ENCODE peak calls at places on chromosomes 7 and 10, in seven cellular contexts. D is MCF 10A, N is GM23338, B is heart left ventricle, R is tibial artery, K is caudate nucleus, Y is left ventricle myocardium superior. P is an unnamed sample.

GRCh38 chr10:3622845-3623621 is 162.0 kb downstream of the KLF6 start:
- DNase-seq in D (peak; percentile 15), N (no peak), B (no peak), R (no peak), K (no peak), Y (no peak), P (no peak)

GRCh38 chr7:142519077-142519789 is 230.0 kb upstream of the PRSS1 start:
- DNase-seq in D (no peak), N (peak; percentile 34), B (no peak), R (no peak), K (no peak), Y (no peak), P (no peak)

GRCh38 chr7:6576024-6576866 is 1.0 kb upstream of the ZDHHC4 start:
- DNase-seq in D (no peak), N (peak; percentile 34), B (peak; percentile 35), R (no peak), K (no peak), Y (no peak), P (no peak)

GRCh38 chr7:55100172-55100961 is 81.5 kb downstream of the EGFR start:
- DNase-seq in D (no peak), N (no peak), B (peak; percentile 91), R (peak; percentile 71), K (no peak), Y (peak; percentile 93), P (no peak)

GRCh38 chr7:28996836-28997235 is 38.7 kb upstream of the TRIL start:
- DNase-seq in D (no peak), N (no peak), B (no peak), R (no peak), K (no peak), Y (no peak), P (no peak)

GRCh38 chr7:16916111-16916639 is 34.4 kb upstream of the AGR3 start:
- DNase-seq in D (peak; percentile 88), N (no peak), B (no peak), R (no peak), K (no peak), Y (no peak), P (no peak)

GRCh38 chr10:23341004-23341403 is 3.6 kb downstream of the C10orf67 start:
- DNase-seq in D (no peak), N (no peak), B (no peak), R (no peak), K (no peak), Y (no peak), P (no peak)

GRCh38 chr10:3897156-3897555 is 112.1 kb upstream of the KLF6 start:
- DNase-seq in D (peak; percentile 35), N (no peak), B (no peak), R (no peak), K (no peak), Y (no peak), P (no peak)

GRCh38 chr10:132021504-132022143 is 39.9 kb upstream of the BNIP3 start:
- DNase-seq in D (no peak), N (no peak), B (no peak), R (no peak), K (no peak), Y (no peak), P (no peak)

GRCh38 chr7:152709307-152710133 is 33.6 kb upstream of the XRCC2 start:
- DNase-seq in D (peak; percentile 41), N (no peak), B (no peak), R (no peak), K (no peak), Y (no peak), P (no peak)

GRCh38 chr10:104318096-104318725 is 20.1 kb downstream of the ITPRIP start:
- DNase-seq in D (no peak), N (no peak), B (no peak), R (peak; percentile 21), K (no peak), Y (no peak), P (no peak)

GRCh38 chr10:95499482-95499989 is 61.6 kb downstream of the SORBS1 start:
- DNase-seq in D (no peak), N (no peak), B (no peak), R (no peak), K (no peak), Y (no peak), P (no peak)

GRCh38 chr7:134905375-134905774 is 80.9 kb upstream of the AGBL3 start:
- DNase-seq in D (peak; percentile 89), N (no peak), B (peak; percentile 77), R (peak; percentile 80), K (no peak), Y (peak; percentile 33), P (no peak)

GRCh38 chr7:6578114-6579084 is 1.1 kb downstream of the ZDHHC4 start:
- DNase-seq in D (no peak), N (no peak), B (no peak), R (no peak), K (no peak), Y (no peak), P (no peak)

GRCh38 chr10:77801474-77802238 is 124.9 kb downstream of the DLG5 start:
- DNase-seq in D (peak; percentile 56), N (no peak), B (no peak), R (no peak), K (no peak), Y (no peak), P (peak; percentile 91)

GRCh38 chr10:117442944-117443676 is 67.9 kb upstream of the PDZD8 start:
- DNase-seq in D (peak; percentile 97), N (peak; percentile 95), B (peak; percentile 74), R (peak; percentile 90), K (peak; percentile 14), Y (peak; percentile 82), P (no peak)

GRCh38 chr10:132158122-132158741 is 28.5 kb upstream of the DPYSL4 start:
- DNase-seq in D (no peak), N (peak; percentile 54), B (peak; percentile 11), R (no peak), K (no peak), Y (peak; percentile 2), P (peak; percentile 31)

GRCh38 chr7:155457544-155458316 is at the start of gene EN2:
- DNase-seq in D (no peak), N (peak; percentile 39), B (no peak), R (no peak), K (no peak), Y (peak; percentile 45), P (peak; percentile 50)

GRCh38 chr10:7417103-7417623 is 6.3 kb upstream of the SFMBT2 start:
- DNase-seq in D (peak; percentile 55), N (peak; percentile 44), B (no peak), R (no peak), K (no peak), Y (no peak), P (no peak)

GRCh38 chr10:101397140-101397539 is 43.2 kb downstream of the BTRC start:
- DNase-seq in D (no peak), N (peak; percentile 80), B (no peak), R (no peak), K (no peak), Y (no peak), P (no peak)

GRCh38 chr10:123035467-123036086 is 26.8 kb downstream of the ACADSB start:
- DNase-seq in D (no peak), N (no peak), B (no peak), R (no peak), K (no peak), Y (no peak), P (no peak)

GRCh38 chr7:135707570-135707966 is 20.4 kb downstream of the SLC13A4 start:
- DNase-seq in D (peak; percentile 27), N (peak; percentile 15), B (no peak), R (no peak), K (no peak), Y (no peak), P (no peak)

GRCh38 chr7:140316165-140316661 is 82.1 kb downstream of the SLC37A3 start:
- DNase-seq in D (peak; percentile 80), N (no peak), B (peak; percentile 82), R (peak; percentile 91), K (peak; percentile 75), Y (peak; percentile 67), P (no peak)

GRCh38 chr7:70634610-70635068 is 497.3 kb upstream of the GALNT17 start:
- DNase-seq in D (no peak), N (no peak), B (no peak), R (no peak), K (no peak), Y (no peak), P (no peak)

GRCh38 chr7:132161231-132161915 is 414.9 kb downstream of the PLXNA4 start:
- DNase-seq in D (no peak), N (no peak), B (peak; percentile 71), R (no peak), K (no peak), Y (peak; percentile 82), P (no peak)

GRCh38 chr10:88062385-88062784 is 199.0 kb downstream of the PTEN start:
- DNase-seq in D (no peak), N (no peak), B (no peak), R (no peak), K (no peak), Y (no peak), P (no peak)

GRCh38 chr7:75762350-75762917 is 9.6 kb downstream of the CCL26 start:
- DNase-seq in D (peak; percentile 69), N (peak; percentile 88), B (no peak), R (no peak), K (no peak), Y (no peak), P (no peak)

GRCh38 chr10:69696073-69696731 is 66.2 kb downstream of the FAM241B start:
- DNase-seq in D (peak; percentile 70), N (peak; percentile 72), B (no peak), R (no peak), K (no peak), Y (peak; percentile 51), P (no peak)

GRCh38 chr7:99498546-99498944 is 1.5 kb downstream of the ZNF394 start:
- DNase-seq in D (no peak), N (no peak), B (no peak), R (no peak), K (no peak), Y (no peak), P (no peak)

GRCh38 chr7:791481-791880 is 40.8 kb upstream of the SUN1 start:
- DNase-seq in D (no peak), N (no peak), B (no peak), R (no peak), K (no peak), Y (no peak), P (peak; percentile 5)

GRCh38 chr7:120254845-120255244 is 18.1 kb upstream of the KCND2 start:
- DNase-seq in D (no peak), N (no peak), B (no peak), R (no peak), K (no peak), Y (no peak), P (no peak)

GRCh38 chr10:133278577-133279265 is 2.1 kb upstream of the ADAM8 start:
- DNase-seq in D (peak; percentile 90), N (no peak), B (peak; percentile 66), R (no peak), K (no peak), Y (peak; percentile 67), P (peak; percentile 96)

GRCh38 chr10:32943854-32944661 is 14.0 kb downstream of the ITGB1 start:
- DNase-seq in D (no peak), N (peak; percentile 64), B (peak; percentile 35), R (no peak), K (no peak), Y (peak; percentile 55), P (no peak)

GRCh38 chr10:126654579-126654978 is 15.9 kb downstream of the C10orf90 start:
- DNase-seq in D (no peak), N (no peak), B (no peak), R (no peak), K (no peak), Y (no peak), P (no peak)

GRCh38 chr10:19930936-19931859 is 115.0 kb downstream of the PLXDC2 start:
- DNase-seq in D (peak; percentile 66), N (peak; percentile 24), B (no peak), R (no peak), K (no peak), Y (peak; percentile 39), P (no peak)

GRCh38 chr7:503575-504111 is 16.0 kb downstream of the PDGFA start:
- DNase-seq in D (no peak), N (no peak), B (peak; percentile 79), R (no peak), K (no peak), Y (peak; percentile 75), P (no peak)

GRCh38 chr7:78493383-78493782 is 694.8 kb downstream of the PHTF2 start:
- DNase-seq in D (no peak), N (no peak), B (no peak), R (no peak), K (no peak), Y (no peak), P (no peak)

GRCh38 chr7:100894860-100895700 is 608 bp downstream of the ACHE start:
- DNase-seq in D (no peak), N (peak; percentile 93), B (no peak), R (no peak), K (no peak), Y (peak; percentile 73), P (no peak)

P was measured in natural killer cell treated with Interleukin-12 subunit alpha and Interleukin-12 subunit beta and Interleukin-15 and Interleukin-18, amount 100 ng/mL, for 72 hours.